ENCODE peak calls at places on chromosomes 13 and 19, in seven cellular contexts. One of them, this sample, is unnamed.

GRCh38 chr13:94057618-94058017 is 421.9 kb downstream of the DCT start:
- DNase-seq in A549: no peak
- DNase-seq in left ventricle myocardium inferior: no peak
- DNase-seq in cardiac muscle cell: no peak
- DNase-seq in ovary: no peak
- DNase-seq in IMR-90: no peak
- DNase-seq in tibial artery: no peak
- DNase-seq in this sample: no peak

GRCh38 chr13:25662516-25662915 is 290.7 kb downstream of the ATP8A2 start:
- DNase-seq in A549: no peak
- DNase-seq in tibial artery: no peak
- DNase-seq in left ventricle myocardium inferior: no peak
- DNase-seq in IMR-90: no peak
- DNase-seq in cardiac muscle cell: no peak
- DNase-seq in ovary: no peak
- DNase-seq in this sample: no peak

GRCh38 chr13:20402881-20403280 is 122.8 kb downstream of the CRYL1 start:
- DNase-seq in A549: no peak
- DNase-seq in IMR-90: no peak
- DNase-seq in tibial artery: no peak
- DNase-seq in left ventricle myocardium inferior: no peak
- DNase-seq in ovary: no peak
- DNase-seq in cardiac muscle cell: no peak
- DNase-seq in this sample: no peak

GRCh38 chr19:18905520-18906236 is 9.7 kb upstream of the CERS1 start:
- DNase-seq in IMR-90: no peak
- DNase-seq in ovary: no peak
- DNase-seq in left ventricle myocardium inferior: no peak
- DNase-seq in tibial artery: no peak
- DNase-seq in A549: no peak
- DNase-seq in cardiac muscle cell: no peak
- DNase-seq in this sample: no peak

GRCh38 chr13:57424379-57424778 is 207.2 kb upstream of the PCDH17 start:
- DNase-seq in IMR-90: no peak
- DNase-seq in A549: no peak
- DNase-seq in ovary: no peak
- DNase-seq in cardiac muscle cell: no peak
- DNase-seq in left ventricle myocardium inferior: no peak
- DNase-seq in tibial artery: no peak
- DNase-seq in this sample: no peak

GRCh38 chr13:102386461-102386860 is 15.4 kb downstream of the FGF14 start:
- DNase-seq in IMR-90: no peak
- DNase-seq in ovary: no peak
- DNase-seq in left ventricle myocardium inferior: no peak
- DNase-seq in A549: no peak
- DNase-seq in tibial artery: no peak
- DNase-seq in cardiac muscle cell: no peak
- DNase-seq in this sample: no peak

GRCh38 chr19:4302238-4302630 is at the start of gene TMIGD2:
- DNase-seq in cardiac muscle cell: no peak
- DNase-seq in IMR-90: no peak
- DNase-seq in tibial artery: no peak
- DNase-seq in ovary: no peak
- DNase-seq in left ventricle myocardium inferior: no peak
- DNase-seq in A549: no peak
- DNase-seq in this sample: no peak

GRCh38 chr13:105587786-105588185 is 947.7 kb downstream of the EFNB2 start:
- DNase-seq in ovary: no peak
- DNase-seq in cardiac muscle cell: no peak
- DNase-seq in A549: peak
- DNase-seq in tibial artery: no peak
- DNase-seq in IMR-90: peak
- DNase-seq in left ventricle myocardium inferior: no peak
- DNase-seq in this sample: peak

GRCh38 chr19:34131100-34131499 is 41.2 kb upstream of the LSM14A start:
- DNase-seq in IMR-90: peak
- DNase-seq in A549: no peak
- DNase-seq in ovary: no peak
- DNase-seq in left ventricle myocardium inferior: no peak
- DNase-seq in tibial artery: no peak
- DNase-seq in cardiac muscle cell: no peak
- DNase-seq in this sample: no peak

GRCh38 chr19:2051771-2052704 is 994 bp upstream of the MKNK2 start:
- DNase-seq in tibial artery: no peak
- DNase-seq in cardiac muscle cell: no peak
- DNase-seq in IMR-90: no peak
- DNase-seq in ovary: peak
- DNase-seq in left ventricle myocardium inferior: peak
- DNase-seq in A549: no peak
- DNase-seq in this sample: no peak

GRCh38 chr13:42355118-42355840 is 83.3 kb downstream of the AKAP11 start:
- DNase-seq in left ventricle myocardium inferior: no peak
- DNase-seq in IMR-90: no peak
- DNase-seq in cardiac muscle cell: peak
- DNase-seq in ovary: no peak
- DNase-seq in tibial artery: no peak
- DNase-seq in A549: no peak
- DNase-seq in this sample: no peak

GRCh38 chr19:8589177-8589714 is 12.0 kb upstream of the MYO1F start:
- DNase-seq in A549: no peak
- DNase-seq in IMR-90: no peak
- DNase-seq in left ventricle myocardium inferior: no peak
- DNase-seq in tibial artery: no peak
- DNase-seq in ovary: no peak
- DNase-seq in cardiac muscle cell: no peak
- DNase-seq in this sample: no peak

GRCh38 chr19:8596168-8596567 is 14.3 kb downstream of the ADAMTS10 start:
- DNase-seq in tibial artery: no peak
- DNase-seq in cardiac muscle cell: no peak
- DNase-seq in A549: no peak
- DNase-seq in left ventricle myocardium inferior: no peak
- DNase-seq in ovary: no peak
- DNase-seq in IMR-90: no peak
- DNase-seq in this sample: no peak

GRCh38 chr19:8595651-8596050 is 14.9 kb downstream of the ADAMTS10 start:
- DNase-seq in tibial artery: no peak
- DNase-seq in ovary: peak
- DNase-seq in A549: no peak
- DNase-seq in cardiac muscle cell: no peak
- DNase-seq in left ventricle myocardium inferior: no peak
- DNase-seq in IMR-90: no peak
- DNase-seq in this sample: no peak

GRCh38 chr19:8592231-8593009 is 15.2 kb upstream of the MYO1F start:
- DNase-seq in IMR-90: peak
- DNase-seq in ovary: peak
- DNase-seq in tibial artery: peak
- DNase-seq in left ventricle myocardium inferior: peak
- DNase-seq in A549: peak
- DNase-seq in cardiac muscle cell: peak
- DNase-seq in this sample: peak

GRCh38 chr19:8593931-8594330 is 16.6 kb downstream of the ADAMTS10 start:
- DNase-seq in A549: peak
- DNase-seq in cardiac muscle cell: no peak
- DNase-seq in tibial artery: no peak
- DNase-seq in left ventricle myocardium inferior: no peak
- DNase-seq in IMR-90: no peak
- DNase-seq in ovary: no peak
- DNase-seq in this sample: no peak
- TF ChIP-seq CTCF in A549: peak
- TF ChIP-seq CTCF in cardiac muscle cell: peak
- TF ChIP-seq CTCF in tibial artery: peak
- TF ChIP-seq CTCF in left ventricle myocardium inferior: peak
- TF ChIP-seq CTCF in IMR-90: peak
- TF ChIP-seq CTCF in ovary: no peak
- TF ChIP-seq CTCF in this sample: no peak

GRCh38 chr13:46296465-46296822 is 84.7 kb downstream of the LRRC63 start:
- DNase-seq in IMR-90: no peak
- DNase-seq in ovary: no peak
- DNase-seq in tibial artery: no peak
- DNase-seq in left ventricle myocardium inferior: no peak
- DNase-seq in cardiac muscle cell: no peak
- DNase-seq in A549: no peak
- DNase-seq in this sample: no peak

GRCh38 chr13:46297338-46297737 is 85.6 kb downstream of the LRRC63 start:
- DNase-seq in A549: no peak
- DNase-seq in left ventricle myocardium inferior: no peak
- DNase-seq in tibial artery: no peak
- DNase-seq in cardiac muscle cell: no peak
- DNase-seq in IMR-90: peak
- DNase-seq in ovary: no peak
- DNase-seq in this sample: no peak

GRCh38 chr13:46295531-46296464 is 84.1 kb downstream of the LRRC63 start:
- DNase-seq in A549: no peak
- DNase-seq in left ventricle myocardium inferior: no peak
- DNase-seq in IMR-90: peak
- DNase-seq in cardiac muscle cell: no peak
- DNase-seq in ovary: no peak
- DNase-seq in tibial artery: no peak
- DNase-seq in this sample: peak

GRCh38 chr13:46296920-46297319 is 85.2 kb downstream of the LRRC63 start:
- DNase-seq in left ventricle myocardium inferior: no peak
- DNase-seq in tibial artery: no peak
- DNase-seq in ovary: no peak
- DNase-seq in cardiac muscle cell: no peak
- DNase-seq in IMR-90: peak
- DNase-seq in A549: peak
- DNase-seq in this sample: no peak
- H3K27ac ChIP-seq in left ventricle myocardium inferior: no peak
- H3K27ac ChIP-seq in tibial artery: no peak
- H3K27ac ChIP-seq in ovary: no peak
- H3K27ac ChIP-seq in cardiac muscle cell: no peak
- H3K27ac ChIP-seq in IMR-90: peak
- H3K27ac ChIP-seq in A549: peak
- H3K27ac ChIP-seq in this sample: peak

DNA sequence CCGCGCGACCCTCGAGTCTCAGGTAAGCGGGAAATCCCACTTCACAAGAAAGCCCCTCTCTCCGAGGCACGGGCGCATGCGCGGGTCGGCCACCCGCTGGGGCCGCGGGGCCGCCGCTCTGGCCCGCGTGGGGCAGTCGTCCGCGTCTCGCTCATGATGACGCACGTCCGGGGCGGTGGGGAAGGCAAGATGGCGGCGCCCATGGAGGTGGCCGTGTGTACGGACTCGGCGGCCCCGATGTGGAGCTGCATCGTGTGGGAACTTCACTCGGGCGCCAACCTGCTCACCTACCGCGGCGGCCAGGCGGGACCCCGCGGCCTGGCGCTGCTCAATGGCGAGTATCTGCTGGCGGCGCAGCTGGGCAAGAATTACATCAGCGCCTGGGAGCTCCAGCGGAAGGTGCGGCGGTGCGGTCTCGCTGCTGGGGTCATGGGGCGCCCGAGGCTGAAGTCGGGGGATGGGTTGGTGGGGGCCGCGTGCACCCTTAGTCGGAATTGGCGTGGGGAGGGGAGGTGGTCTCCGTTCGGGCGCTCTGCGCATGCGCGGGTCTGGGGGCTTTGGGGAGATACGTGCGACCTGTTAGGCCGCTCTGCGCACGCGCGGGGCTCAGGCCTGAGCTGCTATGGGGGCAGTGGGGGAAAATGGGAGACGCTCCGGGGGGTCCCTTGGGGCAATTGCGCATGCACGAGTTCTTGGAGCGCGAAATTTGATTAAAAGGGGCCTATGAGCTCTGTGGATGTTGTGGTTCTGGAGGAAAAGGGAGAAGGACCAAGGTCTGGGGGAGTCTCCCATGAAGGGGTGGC is at the start of gene WDR18:
- DNase-seq in A549: peak
- DNase-seq in ovary: peak
- DNase-seq in cardiac muscle cell: peak
- DNase-seq in left ventricle myocardium inferior: peak
- DNase-seq in IMR-90: peak
- DNase-seq in tibial artery: peak
- DNase-seq in this sample: peak
- TF ChIP-seq CTCF in A549: no peak
- TF ChIP-seq CTCF in ovary: peak
- TF ChIP-seq CTCF in cardiac muscle cell: peak
- TF ChIP-seq CTCF in left ventricle myocardium inferior: peak
- TF ChIP-seq CTCF in IMR-90: peak
- TF ChIP-seq CTCF in tibial artery: peak
- TF ChIP-seq CTCF in this sample: no peak

GRCh38 chr13:30038884-30039283 is 188.5 kb upstream of the UBL3 start:
- DNase-seq in tibial artery: no peak
- DNase-seq in IMR-90: peak
- DNase-seq in cardiac muscle cell: no peak
- DNase-seq in ovary: no peak
- DNase-seq in A549: no peak
- DNase-seq in left ventricle myocardium inferior: no peak
- DNase-seq in this sample: no peak
- H3K27ac ChIP-seq in tibial artery: no peak
- H3K27ac ChIP-seq in IMR-90: no peak
- H3K27ac ChIP-seq in cardiac muscle cell: no peak
- H3K27ac ChIP-seq in ovary: no peak
- H3K27ac ChIP-seq in A549: no peak
- H3K27ac ChIP-seq in left ventricle myocardium inferior: no peak
- H3K27ac ChIP-seq in this sample: no peak

DNA sequence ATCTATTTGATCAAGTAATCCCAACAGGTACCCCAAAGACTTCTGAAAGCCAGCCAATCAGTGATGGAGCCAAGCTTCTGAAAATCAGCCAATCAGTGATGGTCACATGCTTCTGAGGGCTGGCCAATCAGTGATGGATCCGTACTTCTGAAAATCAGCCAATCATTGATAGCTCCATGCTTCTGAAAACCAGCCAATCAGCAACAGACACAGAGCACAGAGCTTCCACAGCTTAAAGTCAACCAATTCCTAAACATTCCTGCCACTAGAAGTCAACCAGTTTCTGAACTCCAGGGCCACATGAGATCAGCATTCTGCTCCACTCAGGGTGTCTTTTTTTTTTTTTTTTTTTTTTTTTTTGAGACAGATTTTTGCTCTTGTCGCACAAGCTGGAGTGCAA is 8.2 kb upstream of the HSD17B14 start:
- DNase-seq in ovary: no peak
- DNase-seq in left ventricle myocardium inferior: no peak
- DNase-seq in IMR-90: peak
- DNase-seq in tibial artery: no peak
- DNase-seq in cardiac muscle cell: no peak
- DNase-seq in A549: peak
- DNase-seq in this sample: peak
- TF ChIP-seq CTCF in ovary: peak
- TF ChIP-seq CTCF in left ventricle myocardium inferior: no peak
- TF ChIP-seq CTCF in IMR-90: peak
- TF ChIP-seq CTCF in tibial artery: peak
- TF ChIP-seq CTCF in cardiac muscle cell: no peak
- TF ChIP-seq CTCF in A549: no peak
- TF ChIP-seq CTCF in this sample: no peak

DNA sequence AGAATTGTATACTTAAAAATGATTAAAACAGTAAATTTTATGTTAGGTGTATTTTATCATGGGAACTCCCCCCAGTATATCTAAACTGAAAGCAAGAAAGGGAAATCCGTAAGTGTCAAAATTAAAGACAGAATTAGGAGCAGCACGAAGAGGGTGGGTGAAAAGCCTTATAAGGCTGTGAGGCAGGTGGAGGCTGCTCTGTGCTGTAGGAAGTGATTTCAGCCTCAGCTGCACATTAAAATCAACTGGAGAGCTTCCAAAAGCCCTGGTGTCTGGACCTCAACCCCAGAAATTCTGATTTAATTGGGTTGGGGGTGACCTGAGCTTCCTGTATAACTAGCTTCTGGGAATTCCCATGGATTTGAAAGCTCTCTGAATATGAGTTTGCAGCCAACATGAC is 242.3 kb upstream of the TMTC4 start:
- DNase-seq in ovary: no peak
- DNase-seq in A549: no peak
- DNase-seq in cardiac muscle cell: no peak
- DNase-seq in left ventricle myocardium inferior: no peak
- DNase-seq in IMR-90: no peak
- DNase-seq in tibial artery: no peak
- DNase-seq in this sample: no peak
- H3K27ac ChIP-seq in ovary: no peak
- H3K27ac ChIP-seq in A549: no peak
- H3K27ac ChIP-seq in cardiac muscle cell: no peak
- H3K27ac ChIP-seq in left ventricle myocardium inferior: no peak
- H3K27ac ChIP-seq in IMR-90: no peak
- H3K27ac ChIP-seq in tibial artery: no peak
- H3K27ac ChIP-seq in this sample: no peak

This sample was measured in RWPE1.